ENCODE peak calls at places on chromosomes 5 and 9, in five cellular contexts. H, S, E, F and J are unnamed samples.

GRCh38 chr5:172676914-172677475 is 35.9 kb downstream of the NEURL1B start:
- DNase-seq in F (no peak), H (no peak), S (no peak), E (no peak), J (no peak)

GRCh38 chr5:142548739-142549275 is 137.1 kb downstream of the FGF1 start:
- DNase-seq in F (peak; percentile 79), E (peak; percentile 97), S (peak; percentile 93), H (peak; percentile 97), J (peak; percentile 76)

GRCh38 chr9:114174876-114175771 is 19.8 kb downstream of the COL27A1 start:
- DNase-seq in F (no peak), S (no peak), H (peak; percentile 96), E (peak; percentile 88), J (no peak)

GRCh38 chr5:172659909-172660628 is 19.0 kb downstream of the NEURL1B start:
- DNase-seq in E (peak; percentile 94), H (peak; percentile 96), F (peak; percentile 67), S (peak; percentile 64), J (no peak)

GRCh38 chr9:36036780-36037579 is at the start of gene RECK:
- DNase-seq in H (peak; percentile 73), S (peak; percentile 93), F (peak; percentile 85), E (peak; percentile 84), J (peak; percentile 98)

GRCh38 chr5:82802954-82803353 is 274.2 kb downstream of the TMEM167A start:
- DNase-seq in S (no peak), F (no peak), H (no peak), E (no peak), J (no peak)

GRCh38 chr9:102049586-102050246 is 311.3 kb upstream of the GRIN3A start:
- DNase-seq in H (no peak), E (no peak), S (no peak), F (no peak), J (no peak)

GRCh38 chr9:83432104-83432627 is 106.0 kb downstream of the FRMD3 start:
- DNase-seq in F (peak; percentile 18), E (no peak), S (peak; percentile 65), H (no peak), J (no peak)

GRCh38 chr5:133723126-133723525 is 110.8 kb upstream of the FSTL4 start:
- DNase-seq in H (no peak), E (no peak), S (no peak), F (no peak), J (no peak)

GRCh38 chr5:123754167-123754840 is 242.3 kb downstream of the CSNK1G3 start:
- DNase-seq in E (peak; percentile 69), S (no peak), F (no peak), H (peak; percentile 43), J (no peak)

GRCh38 chr5:124806026-124806856 is 59.8 kb upstream of the ZNF608 start:
- DNase-seq in E (peak; percentile 81), H (peak; percentile 79), S (peak; percentile 51), F (peak; percentile 58), J (no peak)

GRCh38 chr5:138967806-138968448 is 92.8 kb upstream of the LRRTM2 start:
- DNase-seq in F (no peak), E (peak; percentile 36), H (peak; percentile 49), S (no peak), J (no peak)

GRCh38 chr9:104858271-104858670 is 69.7 kb downstream of the ABCA1 start:
- DNase-seq in F (no peak), H (no peak), E (peak; percentile 75), S (no peak), J (no peak)

GRCh38 chr5:12668564-12668963 is 764.3 kb upstream of the CTNND2 start:
- DNase-seq in H (no peak), E (no peak), S (no peak), F (no peak), J (no peak)
- H2BK120ac ChIP-seq in H (no peak overlapping the region), E (no peak overlapping the region), S (no peak overlapping the region), F (no peak overlapping the region), J (no peak overlapping the region)

GRCh38 chr9:728535-728934 is 113.0 kb upstream of the DMRT1 start:
- DNase-seq in E (no peak), F (no peak), H (no peak), S (no peak), J (no peak)
- H3K14ac ChIP-seq in E (no peak overlapping the region), F (no peak overlapping the region), H (no peak overlapping the region), S (no peak overlapping the region), J (peak overlapping the region; percentile 71)

DNA sequence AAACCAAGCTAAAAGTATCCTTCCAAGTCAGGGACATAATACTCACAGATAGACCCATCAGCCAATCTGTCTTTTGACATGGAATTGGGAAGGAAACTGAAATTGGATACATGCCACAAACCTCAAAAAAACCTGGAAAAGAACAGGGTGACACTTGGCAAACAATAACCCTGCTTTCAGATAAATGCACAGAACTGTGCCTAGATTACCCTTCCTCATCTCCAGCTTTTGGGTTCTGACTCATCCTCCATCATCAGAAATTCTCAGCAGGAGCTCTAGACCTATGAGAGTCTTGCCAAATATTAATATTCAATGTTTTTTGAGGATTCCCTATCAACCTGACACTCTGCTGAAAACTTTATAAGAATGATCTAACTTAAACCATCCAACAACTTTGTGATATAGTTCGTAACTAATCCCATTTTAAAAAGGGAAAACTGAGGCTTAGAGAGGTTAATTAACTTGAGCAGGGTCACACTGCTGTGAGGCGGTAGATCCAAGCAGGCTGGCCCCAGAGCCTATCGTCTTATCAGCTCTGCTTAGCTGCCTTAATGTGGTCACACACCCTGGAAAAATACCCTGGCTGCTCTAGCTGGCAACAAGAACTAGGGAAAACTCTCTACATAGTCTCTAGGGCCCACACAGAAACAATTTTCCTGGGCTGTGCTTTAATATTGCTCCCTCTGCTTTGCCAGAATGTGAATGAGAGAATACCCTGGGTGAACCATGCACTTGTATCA is 157.0 kb upstream of the TRPC7 start:
- DNase-seq in E (no peak), F (no peak), S (no peak), H (no peak), J (no peak)
- H2BK120ac ChIP-seq in E (no peak overlapping the region), F (no peak overlapping the region), S (no peak overlapping the region), H (no peak overlapping the region), J (no peak overlapping the region)

DNA sequence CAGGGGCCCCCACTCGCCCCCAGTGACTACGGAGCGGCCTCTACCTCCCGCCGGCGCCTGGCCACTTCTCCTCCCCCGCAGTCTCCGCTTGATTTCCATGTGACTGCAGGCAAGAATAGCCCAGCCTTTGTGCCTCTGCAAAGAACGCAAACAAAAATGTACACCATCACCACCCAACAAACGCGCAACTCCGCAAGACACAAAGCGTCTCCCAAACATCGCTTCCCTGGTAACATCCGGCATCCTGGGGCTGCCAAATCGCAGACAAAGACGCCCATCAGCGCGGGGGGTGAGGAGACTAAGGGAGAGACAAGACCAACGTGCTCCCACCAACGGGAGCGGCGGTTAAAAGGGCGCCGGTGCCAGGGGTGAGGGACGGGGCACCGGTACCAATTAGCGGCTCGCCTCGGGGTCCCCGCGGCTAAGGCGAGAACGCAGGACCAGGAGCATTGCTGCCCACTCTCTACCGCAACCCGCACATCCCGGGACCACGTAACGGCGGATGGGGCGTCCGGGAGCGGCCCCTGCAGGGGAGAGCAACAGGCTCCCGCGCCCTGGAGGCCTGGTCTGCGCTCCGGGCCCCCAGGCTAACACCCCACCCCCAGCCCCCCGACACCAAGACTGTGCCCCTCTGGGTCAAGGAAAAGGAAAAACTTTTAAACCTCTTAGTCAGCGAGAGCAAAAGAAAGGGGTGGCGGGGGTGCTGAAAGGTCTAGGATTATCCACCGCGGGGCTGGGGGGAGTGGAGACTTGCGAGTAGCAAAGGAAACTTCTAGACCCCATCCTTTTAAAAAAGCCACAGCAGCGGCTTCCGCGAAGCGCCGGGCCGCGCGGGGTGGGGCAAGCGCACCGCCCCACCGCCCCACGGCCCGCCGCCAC is 885 bp downstream of the MPDZ start:
- DNase-seq in H (peak; percentile 81), F (peak; percentile 57), S (peak; percentile 64), E (peak; percentile 74), J (peak; percentile 62)
- H3K14ac ChIP-seq in H (peak overlapping the region; percentile 98), F (no peak overlapping the region), S (peak overlapping the region; percentile 93), E (peak overlapping the region; percentile 87), J (peak overlapping the region; percentile 98)

DNA sequence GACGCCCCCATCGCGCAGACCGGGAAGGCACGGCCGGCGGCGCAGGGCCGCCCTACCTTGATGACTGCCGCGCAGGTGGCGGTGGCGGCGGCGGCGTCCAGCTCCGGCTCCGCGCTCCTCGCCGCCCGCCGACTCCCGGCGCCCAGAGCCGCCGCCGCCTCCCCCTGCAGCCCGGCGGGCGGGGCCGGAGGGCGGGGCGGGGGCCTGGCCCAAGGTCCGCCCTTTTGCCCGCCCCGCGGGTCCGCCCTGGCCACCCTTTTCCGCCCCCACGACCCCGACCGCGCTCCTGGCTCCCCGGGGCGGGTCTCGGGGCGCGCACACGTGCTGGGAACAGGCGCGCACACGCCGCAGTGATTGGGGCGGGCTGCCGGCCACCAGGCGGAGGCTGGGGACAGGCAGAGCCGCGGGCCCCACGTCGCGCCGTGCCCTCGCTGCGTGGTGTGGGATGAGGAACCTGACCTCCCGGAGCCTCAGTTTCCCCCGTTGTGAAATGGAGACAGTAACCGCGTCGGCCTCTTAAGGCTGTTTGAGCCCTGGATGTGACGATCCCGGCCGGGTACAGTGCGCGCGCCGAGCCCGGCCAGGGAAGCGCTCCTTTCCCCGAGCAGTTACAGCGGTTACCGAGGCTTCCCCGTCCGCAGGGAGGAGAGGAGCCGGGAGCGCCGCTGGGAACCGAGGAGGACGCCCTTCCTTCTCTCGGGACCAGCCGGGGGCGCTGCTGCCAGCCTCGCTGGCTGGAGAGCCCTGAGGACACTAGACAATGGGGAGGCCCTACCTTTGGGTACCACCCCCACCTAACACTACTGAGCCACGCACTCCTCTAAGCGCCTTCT is at the start of gene CORO2A:
- DNase-seq in F (peak; percentile 68), H (peak; percentile 80), E (peak; percentile 63), S (peak; percentile 88), J (peak; percentile 58)
- H2BK120ac ChIP-seq in F (peak within 1 kb of the TSS; percentile 77), H (peak within 1 kb of the TSS; percentile 27), E (peak within 1 kb of the TSS; percentile 64), S (no peak within 1 kb of the TSS), J (peak within 1 kb of the TSS; percentile 74)

GRCh38 chr9:124742940-124743339 is 28.2 kb downstream of the NR6A1 start:
- DNase-seq in F (no peak), H (no peak), E (no peak), S (no peak), J (no peak)

GRCh38 chr9:124749284-124749683 is 21.8 kb downstream of the NR6A1 start:
- DNase-seq in H (no peak), F (no peak), E (no peak), S (no peak), J (no peak)

GRCh38 chr9:124749811-124750210 is 21.3 kb downstream of the NR6A1 start:
- DNase-seq in H (no peak), E (peak; percentile 82), F (no peak), S (no peak), J (no peak)

GRCh38 chr9:124743686-124744348 is 27.3 kb downstream of the NR6A1 start:
- DNase-seq in H (no peak), F (no peak), S (no peak), E (peak; percentile 58), J (no peak)

GRCh38 chr9:124747065-124747464 is 24.0 kb downstream of the NR6A1 start:
- DNase-seq in H (no peak), S (no peak), F (no peak), E (no peak), J (no peak)
- H3K14ac ChIP-seq in H (no peak overlapping the region), S (no peak overlapping the region), F (no peak overlapping the region), E (no peak overlapping the region), J (no peak overlapping the region)

GRCh38 chr5:156149203-156149602 is 177.8 kb upstream of the SGCD start:
- DNase-seq in E (peak; percentile 58), F (no peak), H (no peak), S (no peak), J (no peak)
- H2BK120ac ChIP-seq in E (peak overlapping the region; percentile 84), F (no peak overlapping the region), H (no peak overlapping the region), S (no peak overlapping the region), J (no peak overlapping the region)

DNA sequence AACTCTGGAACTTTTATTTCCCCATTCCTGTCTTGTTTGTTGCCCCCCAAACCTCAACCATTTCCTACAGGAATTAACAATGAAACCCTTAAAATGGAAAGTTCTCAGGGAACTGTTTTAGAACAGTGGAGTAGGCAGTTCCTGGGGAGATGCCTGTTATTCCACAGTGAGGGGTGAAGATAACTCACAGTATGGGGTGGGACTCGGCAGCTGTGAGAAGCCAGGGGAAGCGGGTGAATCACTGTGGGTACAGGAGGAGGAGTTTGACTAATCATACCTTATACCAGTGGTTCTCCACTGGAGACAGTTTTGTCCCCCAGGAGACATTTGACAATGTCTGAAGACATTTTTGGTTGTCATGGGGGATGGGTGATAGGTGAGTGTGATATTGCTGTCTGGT is 36.9 kb upstream of the GLRA1 start:
- DNase-seq in F (no peak), H (no peak), S (no peak), E (no peak), J (no peak)
- H3K14ac ChIP-seq in F (no peak overlapping the region), H (no peak overlapping the region), S (no peak overlapping the region), E (no peak overlapping the region), J (no peak overlapping the region)